ENCODE peak calls at places on chromosomes 2 and 18, in seven cellular contexts. One of them, this sample, is unnamed. For H3K9me3, the result is how much of the 10 kb centered on the place peaks cover.

GRCh38 chr18:9340472-9340871 is 5.9 kb downstream of the TWSG1 start:
- DNase-seq in MG63: no peak
- DNase-seq in thyroid gland: no peak
- DNase-seq in GM23248: no peak
- DNase-seq in cardiac muscle cell: no peak
- DNase-seq in ascending aorta: no peak
- DNase-seq in OCI-LY7: no peak
- DNase-seq in this sample: no peak

GRCh38 chr2:45928946-45929345 is 277.5 kb downstream of the PRKCE start:
- DNase-seq in GM23248: no peak
- DNase-seq in cardiac muscle cell: no peak
- DNase-seq in OCI-LY7: no peak
- DNase-seq in ascending aorta: peak
- DNase-seq in thyroid gland: no peak
- DNase-seq in MG63: no peak
- DNase-seq in this sample: no peak

GRCh38 chr2:227238242-227239237 is 74.1 kb downstream of the COL4A3 start:
- DNase-seq in ascending aorta: peak
- DNase-seq in GM23248: peak
- DNase-seq in cardiac muscle cell: peak
- DNase-seq in OCI-LY7: peak
- DNase-seq in thyroid gland: peak
- DNase-seq in MG63: peak
- DNase-seq in this sample: peak

GRCh38 chr2:191385416-191386160 is 140.4 kb downstream of the MYO1B start:
- DNase-seq in ascending aorta: no peak
- DNase-seq in thyroid gland: no peak
- DNase-seq in MG63: peak
- DNase-seq in cardiac muscle cell: no peak
- DNase-seq in OCI-LY7: peak
- DNase-seq in GM23248: peak
- DNase-seq in this sample: no peak

GRCh38 chr2:47083886-47084682 is 71.0 kb downstream of the STPG4 start:
- DNase-seq in thyroid gland: no peak
- DNase-seq in cardiac muscle cell: peak
- DNase-seq in OCI-LY7: no peak
- DNase-seq in GM23248: no peak
- DNase-seq in MG63: peak
- DNase-seq in ascending aorta: no peak
- DNase-seq in this sample: no peak

GRCh38 chr18:39753178-39753577 is 2187.6 kb upstream of the CELF4 start:
- DNase-seq in cardiac muscle cell: no peak
- DNase-seq in OCI-LY7: no peak
- DNase-seq in thyroid gland: no peak
- DNase-seq in GM23248: no peak
- DNase-seq in MG63: no peak
- DNase-seq in ascending aorta: no peak
- DNase-seq in this sample: no peak

GRCh38 chr2:237045449-237045848 is 40.2 kb upstream of the COPS8 start:
- DNase-seq in OCI-LY7: no peak
- DNase-seq in MG63: no peak
- DNase-seq in cardiac muscle cell: no peak
- DNase-seq in thyroid gland: no peak
- DNase-seq in ascending aorta: no peak
- DNase-seq in GM23248: peak
- DNase-seq in this sample: no peak

GRCh38 chr2:29075894-29076700 is 1.8 kb upstream of the PCARE start:
- DNase-seq in OCI-LY7: no peak
- DNase-seq in thyroid gland: no peak
- DNase-seq in MG63: no peak
- DNase-seq in ascending aorta: no peak
- DNase-seq in cardiac muscle cell: peak
- DNase-seq in GM23248: no peak
- DNase-seq in this sample: no peak

GRCh38 chr2:94871226-94872087 is at the start of gene TEKT4:
- DNase-seq in MG63: no peak
- DNase-seq in thyroid gland: peak
- DNase-seq in cardiac muscle cell: no peak
- DNase-seq in ascending aorta: no peak
- DNase-seq in OCI-LY7: no peak
- DNase-seq in GM23248: peak
- DNase-seq in this sample: no peak

GRCh38 chr2:165016772-165017411 is 61.6 kb upstream of the SLC38A11 start:
- DNase-seq in thyroid gland: peak
- DNase-seq in OCI-LY7: peak
- DNase-seq in GM23248: peak
- DNase-seq in cardiac muscle cell: peak
- DNase-seq in MG63: peak
- DNase-seq in ascending aorta: no peak
- DNase-seq in this sample: no peak

GRCh38 chr2:44102790-44103642 is 65.7 kb upstream of the PPM1B start:
- DNase-seq in ascending aorta: no peak
- DNase-seq in thyroid gland: no peak
- DNase-seq in GM23248: peak
- DNase-seq in cardiac muscle cell: peak
- DNase-seq in OCI-LY7: no peak
- DNase-seq in MG63: no peak
- DNase-seq in this sample: no peak

GRCh38 chr2:127149384-127149783 is 42.4 kb upstream of the BIN1 start:
- DNase-seq in cardiac muscle cell: peak
- DNase-seq in MG63: no peak
- DNase-seq in GM23248: peak
- DNase-seq in thyroid gland: no peak
- DNase-seq in ascending aorta: no peak
- DNase-seq in OCI-LY7: no peak
- DNase-seq in this sample: no peak

GRCh38 chr2:176652300-176653182 is 383.3 kb downstream of the MTX2 start:
- DNase-seq in OCI-LY7: peak
- DNase-seq in thyroid gland: no peak
- DNase-seq in GM23248: peak
- DNase-seq in MG63: no peak
- DNase-seq in ascending aorta: no peak
- DNase-seq in cardiac muscle cell: peak
- DNase-seq in this sample: no peak

GRCh38 chr2:166042356-166042755 is 85.5 kb downstream of the SCN1A start:
- DNase-seq in cardiac muscle cell: no peak
- DNase-seq in OCI-LY7: no peak
- DNase-seq in ascending aorta: no peak
- DNase-seq in thyroid gland: no peak
- DNase-seq in GM23248: peak
- DNase-seq in MG63: no peak
- DNase-seq in this sample: no peak

GRCh38 chr2:43526994-43527393 is 68.8 kb downstream of the THADA start:
- DNase-seq in MG63: no peak
- DNase-seq in cardiac muscle cell: no peak
- DNase-seq in ascending aorta: no peak
- DNase-seq in thyroid gland: no peak
- DNase-seq in GM23248: no peak
- DNase-seq in OCI-LY7: no peak
- DNase-seq in this sample: no peak

GRCh38 chr2:124836415-124836814 is 811.3 kb downstream of the CNTNAP5 start:
- DNase-seq in ascending aorta: no peak
- DNase-seq in thyroid gland: no peak
- DNase-seq in OCI-LY7: no peak
- DNase-seq in cardiac muscle cell: peak
- DNase-seq in GM23248: no peak
- DNase-seq in MG63: peak
- DNase-seq in this sample: no peak

GRCh38 chr2:196131949-196132925 is 39.1 kb downstream of the STK17B start:
- DNase-seq in GM23248: peak
- DNase-seq in OCI-LY7: peak
- DNase-seq in cardiac muscle cell: peak
- DNase-seq in ascending aorta: no peak
- DNase-seq in MG63: peak
- DNase-seq in thyroid gland: no peak
- DNase-seq in this sample: peak

GRCh38 chr18:34957864-34958259 is 83.4 kb upstream of the MAPRE2 start:
- DNase-seq in OCI-LY7: no peak
- DNase-seq in GM23248: no peak
- DNase-seq in thyroid gland: no peak
- DNase-seq in cardiac muscle cell: no peak
- DNase-seq in ascending aorta: no peak
- DNase-seq in MG63: no peak
- DNase-seq in this sample: no peak

GRCh38 chr18:69257861-69258458 is 142.7 kb upstream of the DOK6 start:
- DNase-seq in thyroid gland: no peak
- DNase-seq in MG63: peak
- DNase-seq in GM23248: peak
- DNase-seq in OCI-LY7: no peak
- DNase-seq in cardiac muscle cell: peak
- DNase-seq in ascending aorta: no peak
- DNase-seq in this sample: no peak

GRCh38 chr2:231925303-231926179 is 655 bp downstream of the NPPC start:
- DNase-seq in GM23248: peak
- DNase-seq in MG63: peak
- DNase-seq in OCI-LY7: peak
- DNase-seq in thyroid gland: peak
- DNase-seq in ascending aorta: peak
- DNase-seq in cardiac muscle cell: peak
- DNase-seq in this sample: peak

GRCh38 chr2:113273031-113273551 is 5.6 kb downstream of the PAX8 start:
- DNase-seq in ascending aorta: no peak
- DNase-seq in OCI-LY7: peak
- DNase-seq in GM23248: peak
- DNase-seq in thyroid gland: peak
- DNase-seq in cardiac muscle cell: peak
- DNase-seq in MG63: peak
- DNase-seq in this sample: no peak

GRCh38 chr2:70141754-70142589 is 48.8 kb downstream of the C2orf42 start:
- DNase-seq in cardiac muscle cell: no peak
- DNase-seq in ascending aorta: no peak
- DNase-seq in MG63: peak
- DNase-seq in GM23248: peak
- DNase-seq in OCI-LY7: peak
- DNase-seq in thyroid gland: peak
- DNase-seq in this sample: peak

GRCh38 chr2:63755980-63756379 is 85.7 kb upstream of the UGP2 start:
- DNase-seq in cardiac muscle cell: no peak
- DNase-seq in MG63: no peak
- DNase-seq in GM23248: peak
- DNase-seq in thyroid gland: no peak
- DNase-seq in ascending aorta: no peak
- DNase-seq in OCI-LY7: no peak
- DNase-seq in this sample: no peak

GRCh38 chr2:161273038-161273760 is 35.0 kb upstream of the PSMD14 start:
- DNase-seq in GM23248: peak
- DNase-seq in cardiac muscle cell: peak
- DNase-seq in thyroid gland: no peak
- DNase-seq in OCI-LY7: peak
- DNase-seq in MG63: no peak
- DNase-seq in ascending aorta: no peak
- DNase-seq in this sample: no peak

GRCh38 chr18:62749389-62749788 is 34.0 kb downstream of the PHLPP1 start:
- DNase-seq in ascending aorta: no peak
- DNase-seq in OCI-LY7: no peak
- DNase-seq in MG63: no peak
- DNase-seq in GM23248: no peak
- DNase-seq in cardiac muscle cell: no peak
- DNase-seq in thyroid gland: no peak
- DNase-seq in this sample: no peak

GRCh38 chr18:62755454-62755853 is 40.1 kb downstream of the PHLPP1 start:
- DNase-seq in GM23248: no peak
- DNase-seq in ascending aorta: no peak
- DNase-seq in cardiac muscle cell: no peak
- DNase-seq in thyroid gland: no peak
- DNase-seq in MG63: no peak
- DNase-seq in OCI-LY7: no peak
- DNase-seq in this sample: no peak

GRCh38 chr18:62754026-62754425 is 38.7 kb downstream of the PHLPP1 start:
- DNase-seq in OCI-LY7: no peak
- DNase-seq in MG63: no peak
- DNase-seq in cardiac muscle cell: no peak
- DNase-seq in ascending aorta: no peak
- DNase-seq in GM23248: no peak
- DNase-seq in thyroid gland: no peak
- DNase-seq in this sample: no peak

GRCh38 chr18:62751341-62751821 is 36.0 kb downstream of the PHLPP1 start:
- DNase-seq in GM23248: peak
- DNase-seq in ascending aorta: no peak
- DNase-seq in OCI-LY7: no peak
- DNase-seq in cardiac muscle cell: peak
- DNase-seq in thyroid gland: peak
- DNase-seq in MG63: peak
- DNase-seq in this sample: no peak

GRCh38 chr18:62751977-62752376 is 36.6 kb downstream of the PHLPP1 start:
- DNase-seq in GM23248: no peak
- DNase-seq in ascending aorta: no peak
- DNase-seq in cardiac muscle cell: no peak
- DNase-seq in thyroid gland: peak
- DNase-seq in OCI-LY7: no peak
- DNase-seq in MG63: no peak
- DNase-seq in this sample: no peak
- H3K9me3 ChIP-seq in GM23248: under half
- H3K9me3 ChIP-seq in ascending aorta: under half
- H3K9me3 ChIP-seq in cardiac muscle cell: under half
- H3K9me3 ChIP-seq in thyroid gland: under half
- H3K9me3 ChIP-seq in OCI-LY7: under half
- H3K9me3 ChIP-seq in MG63: under half
- H3K9me3 ChIP-seq in this sample: under half

GRCh38 chr18:14921547-14921946 is 173.6 kb downstream of the ANKRD30B start:
- DNase-seq in thyroid gland: no peak
- DNase-seq in GM23248: no peak
- DNase-seq in MG63: no peak
- DNase-seq in OCI-LY7: no peak
- DNase-seq in cardiac muscle cell: no peak
- DNase-seq in ascending aorta: no peak
- DNase-seq in this sample: no peak
- H3K9me3 ChIP-seq in thyroid gland: under half
- H3K9me3 ChIP-seq in GM23248: under half
- H3K9me3 ChIP-seq in MG63: under half
- H3K9me3 ChIP-seq in OCI-LY7: under half
- H3K9me3 ChIP-seq in cardiac muscle cell: under half
- H3K9me3 ChIP-seq in ascending aorta: under half
- H3K9me3 ChIP-seq in this sample: under half

GRCh38 chr2:56981554-56981953 is 797.8 kb downstream of the CCDC85A start:
- DNase-seq in MG63: no peak
- DNase-seq in cardiac muscle cell: no peak
- DNase-seq in thyroid gland: no peak
- DNase-seq in ascending aorta: no peak
- DNase-seq in GM23248: peak
- DNase-seq in OCI-LY7: no peak
- DNase-seq in this sample: no peak
- H3K9me3 ChIP-seq in MG63: under half
- H3K9me3 ChIP-seq in cardiac muscle cell: under half
- H3K9me3 ChIP-seq in thyroid gland: under half
- H3K9me3 ChIP-seq in ascending aorta: under half
- H3K9me3 ChIP-seq in GM23248: under half
- H3K9me3 ChIP-seq in OCI-LY7: under half
- H3K9me3 ChIP-seq in this sample: under half

GRCh38 chr18:63084220-63084619 is 235.3 kb downstream of the BCL2 start:
- DNase-seq in OCI-LY7: no peak
- DNase-seq in thyroid gland: no peak
- DNase-seq in cardiac muscle cell: no peak
- DNase-seq in ascending aorta: no peak
- DNase-seq in GM23248: no peak
- DNase-seq in MG63: no peak
- DNase-seq in this sample: no peak
- H3K9me3 ChIP-seq in OCI-LY7: under half
- H3K9me3 ChIP-seq in thyroid gland: under half
- H3K9me3 ChIP-seq in cardiac muscle cell: under half
- H3K9me3 ChIP-seq in ascending aorta: under half
- H3K9me3 ChIP-seq in GM23248: under half
- H3K9me3 ChIP-seq in MG63: under half
- H3K9me3 ChIP-seq in this sample: under half

GRCh38 chr18:14942275-14942674 is 194.3 kb downstream of the ANKRD30B start:
- DNase-seq in GM23248: no peak
- DNase-seq in cardiac muscle cell: no peak
- DNase-seq in OCI-LY7: no peak
- DNase-seq in thyroid gland: no peak
- DNase-seq in MG63: no peak
- DNase-seq in ascending aorta: peak
- DNase-seq in this sample: no peak
- H3K9me3 ChIP-seq in GM23248: under half
- H3K9me3 ChIP-seq in cardiac muscle cell: under half
- H3K9me3 ChIP-seq in OCI-LY7: under half
- H3K9me3 ChIP-seq in thyroid gland: under half
- H3K9me3 ChIP-seq in MG63: under half
- H3K9me3 ChIP-seq in ascending aorta: under half
- H3K9me3 ChIP-seq in this sample: under half